ENCODE peak calls at places on chromosome 4, in seven cellular contexts. One of them, this sample, is unnamed.

GRCh38 chr4:69639542-69639941 is at the start of gene UGT2A2:
- DNase-seq in IMR-90: no peak
- DNase-seq in tibial nerve: no peak
- DNase-seq in testis: no peak
- DNase-seq in lower leg skin: no peak
- DNase-seq in erythroblast: no peak
- DNase-seq in heart left ventricle: no peak
- DNase-seq in this sample: no peak

GRCh38 chr4:17511950-17512795 is at the start of gene QDPR:
- DNase-seq in IMR-90: peak
- DNase-seq in tibial nerve: peak
- DNase-seq in testis: peak
- DNase-seq in lower leg skin: peak
- DNase-seq in erythroblast: peak
- DNase-seq in heart left ventricle: peak
- DNase-seq in this sample: peak

GRCh38 chr4:52993771-52994170 is 131.7 kb downstream of the RASL11B start:
- DNase-seq in IMR-90: no peak
- DNase-seq in tibial nerve: no peak
- DNase-seq in testis: no peak
- DNase-seq in lower leg skin: no peak
- DNase-seq in erythroblast: no peak
- DNase-seq in heart left ventricle: no peak
- DNase-seq in this sample: no peak

GRCh38 chr4:55447826-55448225 is 52.1 kb downstream of the TMEM165 start:
- DNase-seq in IMR-90: peak
- DNase-seq in tibial nerve: no peak
- DNase-seq in testis: no peak
- DNase-seq in lower leg skin: no peak
- DNase-seq in erythroblast: no peak
- DNase-seq in heart left ventricle: no peak
- DNase-seq in this sample: peak

GRCh38 chr4:188295899-188296298 is 156.7 kb downstream of the TRIML1 start:
- DNase-seq in IMR-90: peak
- DNase-seq in tibial nerve: no peak
- DNase-seq in testis: no peak
- DNase-seq in lower leg skin: no peak
- DNase-seq in erythroblast: no peak
- DNase-seq in heart left ventricle: no peak
- DNase-seq in this sample: no peak

GRCh38 chr4:106338671-106339070 is 22.3 kb downstream of the AIMP1 start:
- DNase-seq in IMR-90: no peak
- DNase-seq in tibial nerve: no peak
- DNase-seq in testis: no peak
- DNase-seq in lower leg skin: no peak
- DNase-seq in erythroblast: no peak
- DNase-seq in heart left ventricle: no peak
- DNase-seq in this sample: no peak

GRCh38 chr4:188911199-188911598 is 772.0 kb downstream of the TRIML1 start:
- DNase-seq in IMR-90: no peak
- DNase-seq in tibial nerve: no peak
- DNase-seq in testis: no peak
- DNase-seq in lower leg skin: no peak
- DNase-seq in erythroblast: no peak
- DNase-seq in heart left ventricle: no peak
- DNase-seq in this sample: no peak

GRCh38 chr4:85818700-85819099 is 343.8 kb downstream of the ARHGAP24 start:
- DNase-seq in IMR-90: no peak
- DNase-seq in tibial nerve: no peak
- DNase-seq in testis: no peak
- DNase-seq in lower leg skin: no peak
- DNase-seq in erythroblast: no peak
- DNase-seq in heart left ventricle: no peak
- DNase-seq in this sample: no peak

GRCh38 chr4:53830511-53830910 is 233.9 kb downstream of the CHIC2 start:
- DNase-seq in IMR-90: no peak
- DNase-seq in tibial nerve: no peak
- DNase-seq in testis: no peak
- DNase-seq in lower leg skin: no peak
- DNase-seq in erythroblast: no peak
- DNase-seq in heart left ventricle: no peak
- DNase-seq in this sample: no peak

DNA sequence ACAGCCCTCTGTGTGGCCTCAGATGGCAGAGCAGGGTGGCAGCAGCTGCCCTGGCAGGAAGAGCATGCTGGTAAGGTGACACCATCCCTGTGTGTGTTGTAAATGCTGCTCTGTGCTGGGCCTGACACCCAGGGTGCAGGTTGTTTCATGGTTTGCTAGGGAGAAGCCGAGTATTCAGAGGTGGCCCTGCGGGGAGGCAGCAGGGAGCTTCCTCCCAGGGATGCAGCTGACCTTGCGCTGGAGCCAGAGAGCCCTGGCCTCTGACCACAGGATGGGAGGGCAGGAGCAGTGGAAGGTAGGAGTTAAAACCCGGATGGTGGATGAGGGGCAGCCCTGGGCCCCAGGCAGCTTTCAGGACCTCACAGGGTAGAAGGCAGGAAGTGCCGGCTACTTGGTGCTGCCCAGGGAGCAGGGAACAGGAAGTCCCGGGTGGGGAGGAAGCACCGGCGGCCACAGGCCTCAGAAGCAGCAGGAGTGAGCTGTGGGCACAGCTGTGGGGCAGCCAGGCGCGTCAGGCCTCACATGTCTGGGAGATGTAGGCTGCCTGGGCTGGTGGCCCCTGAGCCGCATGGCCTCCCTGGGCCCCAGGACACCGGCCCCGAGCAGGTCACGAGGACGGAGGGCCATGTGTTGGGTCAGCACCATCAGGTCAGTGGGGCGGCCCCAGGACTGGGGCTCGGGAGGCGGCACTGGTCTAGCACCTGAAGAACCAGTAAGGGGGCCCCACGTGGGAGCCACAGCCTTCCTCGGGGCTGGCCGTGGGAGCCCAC is 19.1 kb downstream of the SH3BP2 start:
- DNase-seq in IMR-90: peak
- DNase-seq in tibial nerve: peak
- DNase-seq in testis: peak
- DNase-seq in lower leg skin: peak
- DNase-seq in erythroblast: peak
- DNase-seq in heart left ventricle: peak
- DNase-seq in this sample: peak
- TF ChIP-seq POLR2A in IMR-90: no peak
- TF ChIP-seq POLR2A in tibial nerve: peak
- TF ChIP-seq POLR2A in testis: no peak
- TF ChIP-seq POLR2A in lower leg skin: no peak
- TF ChIP-seq POLR2A in erythroblast: peak
- TF ChIP-seq POLR2A in heart left ventricle: no peak
- TF ChIP-seq POLR2A in this sample: peak

GRCh38 chr4:122824616-122825015 is 2.0 kb upstream of the FGF2 start:
- DNase-seq in IMR-90: peak
- DNase-seq in tibial nerve: no peak
- DNase-seq in testis: no peak
- DNase-seq in lower leg skin: no peak
- DNase-seq in erythroblast: no peak
- DNase-seq in heart left ventricle: no peak
- DNase-seq in this sample: peak

GRCh38 chr4:122826596-122827257 is at the start of gene FGF2:
- DNase-seq in IMR-90: peak
- DNase-seq in tibial nerve: peak
- DNase-seq in testis: peak
- DNase-seq in lower leg skin: peak
- DNase-seq in erythroblast: peak
- DNase-seq in heart left ventricle: peak
- DNase-seq in this sample: peak

GRCh38 chr4:122826000-122826595 is 533 bp upstream of the FGF2 start:
- DNase-seq in IMR-90: peak
- DNase-seq in tibial nerve: no peak
- DNase-seq in testis: no peak
- DNase-seq in lower leg skin: no peak
- DNase-seq in erythroblast: no peak
- DNase-seq in heart left ventricle: no peak
- DNase-seq in this sample: peak

GRCh38 chr4:122827899-122828601 is 1.4 kb downstream of the FGF2 start:
- DNase-seq in IMR-90: peak
- DNase-seq in tibial nerve: peak
- DNase-seq in testis: peak
- DNase-seq in lower leg skin: no peak
- DNase-seq in erythroblast: peak
- DNase-seq in heart left ventricle: no peak
- DNase-seq in this sample: peak

GRCh38 chr4:122827258-122827887 is 742 bp downstream of the FGF2 start:
- DNase-seq in IMR-90: peak
- DNase-seq in tibial nerve: peak
- DNase-seq in testis: peak
- DNase-seq in lower leg skin: peak
- DNase-seq in erythroblast: peak
- DNase-seq in heart left ventricle: peak
- DNase-seq in this sample: peak
- TF ChIP-seq POLR2A in IMR-90: no peak
- TF ChIP-seq POLR2A in tibial nerve: no peak
- TF ChIP-seq POLR2A in testis: no peak
- TF ChIP-seq POLR2A in lower leg skin: no peak
- TF ChIP-seq POLR2A in erythroblast: no peak
- TF ChIP-seq POLR2A in heart left ventricle: peak
- TF ChIP-seq POLR2A in this sample: no peak

GRCh38 chr4:37758226-37758625 is 68.3 kb upstream of the PGM2 start:
- DNase-seq in IMR-90: peak
- DNase-seq in tibial nerve: peak
- DNase-seq in testis: no peak
- DNase-seq in lower leg skin: no peak
- DNase-seq in erythroblast: no peak
- DNase-seq in heart left ventricle: no peak
- DNase-seq in this sample: peak
- TF ChIP-seq POLR2A in IMR-90: no peak
- TF ChIP-seq POLR2A in tibial nerve: no peak
- TF ChIP-seq POLR2A in testis: no peak
- TF ChIP-seq POLR2A in lower leg skin: no peak
- TF ChIP-seq POLR2A in erythroblast: no peak
- TF ChIP-seq POLR2A in heart left ventricle: no peak
- TF ChIP-seq POLR2A in this sample: no peak

GRCh38 chr4:153639556-153640475 is 44.3 kb upstream of the TLR2 start:
- DNase-seq in IMR-90: no peak
- DNase-seq in tibial nerve: no peak
- DNase-seq in testis: no peak
- DNase-seq in lower leg skin: no peak
- DNase-seq in erythroblast: no peak
- DNase-seq in heart left ventricle: no peak
- DNase-seq in this sample: no peak

GRCh38 chr4:153638999-153639398 is 45.1 kb upstream of the TLR2 start:
- DNase-seq in IMR-90: no peak
- DNase-seq in tibial nerve: no peak
- DNase-seq in testis: no peak
- DNase-seq in lower leg skin: no peak
- DNase-seq in erythroblast: no peak
- DNase-seq in heart left ventricle: no peak
- DNase-seq in this sample: no peak

GRCh38 chr4:153634737-153635353 is 49.2 kb upstream of the TLR2 start:
- DNase-seq in IMR-90: peak
- DNase-seq in tibial nerve: no peak
- DNase-seq in testis: no peak
- DNase-seq in lower leg skin: no peak
- DNase-seq in erythroblast: peak
- DNase-seq in heart left ventricle: no peak
- DNase-seq in this sample: peak

GRCh38 chr4:153638011-153638410 is 46.1 kb upstream of the TLR2 start:
- DNase-seq in IMR-90: no peak
- DNase-seq in tibial nerve: no peak
- DNase-seq in testis: no peak
- DNase-seq in lower leg skin: no peak
- DNase-seq in erythroblast: no peak
- DNase-seq in heart left ventricle: no peak
- DNase-seq in this sample: no peak

GRCh38 chr4:153637201-153637600 is 46.9 kb upstream of the TLR2 start:
- DNase-seq in IMR-90: no peak
- DNase-seq in tibial nerve: no peak
- DNase-seq in testis: no peak
- DNase-seq in lower leg skin: no peak
- DNase-seq in erythroblast: no peak
- DNase-seq in heart left ventricle: no peak
- DNase-seq in this sample: no peak
- TF ChIP-seq POLR2A in IMR-90: no peak
- TF ChIP-seq POLR2A in tibial nerve: no peak
- TF ChIP-seq POLR2A in testis: no peak
- TF ChIP-seq POLR2A in lower leg skin: no peak
- TF ChIP-seq POLR2A in erythroblast: no peak
- TF ChIP-seq POLR2A in heart left ventricle: no peak
- TF ChIP-seq POLR2A in this sample: no peak

DNA sequence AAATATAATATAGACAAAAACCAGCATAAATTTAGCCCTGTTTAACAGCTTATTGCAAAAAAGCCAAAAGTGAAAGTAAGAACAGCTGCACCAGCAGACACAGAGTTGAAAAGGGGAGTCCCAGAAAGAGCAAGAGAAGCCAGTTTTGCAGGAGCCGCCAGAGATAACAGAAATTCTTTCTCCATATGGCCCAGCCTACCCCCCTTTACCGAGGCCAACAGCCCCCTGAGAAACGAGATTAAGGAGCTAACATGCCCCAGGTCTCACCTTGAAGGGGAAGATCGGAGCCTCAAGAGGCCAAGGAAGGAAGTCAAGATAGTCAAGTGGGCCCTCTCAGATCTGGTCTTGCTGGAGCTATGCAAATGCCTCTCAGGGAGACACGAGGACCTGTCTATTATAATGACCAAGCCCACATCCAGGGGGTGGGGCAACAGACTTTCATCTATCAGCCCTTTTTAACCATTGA is 4.8 kb downstream of the ACOX3 start:
- DNase-seq in IMR-90: peak
- DNase-seq in tibial nerve: no peak
- DNase-seq in testis: peak
- DNase-seq in lower leg skin: no peak
- DNase-seq in erythroblast: peak
- DNase-seq in heart left ventricle: no peak
- DNase-seq in this sample: peak
- TF ChIP-seq POLR2A in IMR-90: no peak
- TF ChIP-seq POLR2A in tibial nerve: no peak
- TF ChIP-seq POLR2A in testis: no peak
- TF ChIP-seq POLR2A in lower leg skin: no peak
- TF ChIP-seq POLR2A in erythroblast: no peak
- TF ChIP-seq POLR2A in heart left ventricle: no peak
- TF ChIP-seq POLR2A in this sample: no peak

GRCh38 chr4:56646341-56646740 is 34.8 kb downstream of the HOPX start:
- DNase-seq in IMR-90: no peak
- DNase-seq in tibial nerve: no peak
- DNase-seq in testis: no peak
- DNase-seq in lower leg skin: no peak
- DNase-seq in erythroblast: no peak
- DNase-seq in heart left ventricle: no peak
- DNase-seq in this sample: no peak
- TF ChIP-seq POLR2A in IMR-90: no peak
- TF ChIP-seq POLR2A in tibial nerve: no peak
- TF ChIP-seq POLR2A in testis: no peak
- TF ChIP-seq POLR2A in lower leg skin: no peak
- TF ChIP-seq POLR2A in erythroblast: no peak
- TF ChIP-seq POLR2A in heart left ventricle: no peak
- TF ChIP-seq POLR2A in this sample: no peak

GRCh38 chr4:78899302-78899701 is 39.9 kb downstream of the PAQR3 start:
- DNase-seq in IMR-90: no peak
- DNase-seq in tibial nerve: no peak
- DNase-seq in testis: no peak
- DNase-seq in lower leg skin: no peak
- DNase-seq in erythroblast: no peak
- DNase-seq in heart left ventricle: no peak
- DNase-seq in this sample: no peak
- TF ChIP-seq POLR2A in IMR-90: no peak
- TF ChIP-seq POLR2A in tibial nerve: no peak
- TF ChIP-seq POLR2A in testis: no peak
- TF ChIP-seq POLR2A in lower leg skin: no peak
- TF ChIP-seq POLR2A in erythroblast: no peak
- TF ChIP-seq POLR2A in heart left ventricle: no peak
- TF ChIP-seq POLR2A in this sample: no peak